ENCODE peak calls at places on chromosomes 2 and 18, in eight cellular contexts. G, J, N, X, Y, H, P and U are unnamed samples.

GRCh38 chr2:36835125-36835524 is 131.2 kb downstream of the STRN start:
- DNase-seq in J (no peak), P (no peak), X (no peak), H (no peak), Y (peak; percentile 5), G (no peak), N (no peak), U (no peak)

GRCh38 chr2:232979871-232980461 is 33.1 kb downstream of the NGEF start:
- DNase-seq in N (no peak), H (peak; percentile 16), X (peak; percentile 78), J (no peak), G (no peak), Y (no peak), P (peak; percentile 75), U (no peak)

GRCh38 chr2:173866858-173867620 is 98.1 kb downstream of the SP3 start:
- DNase-seq in N (no peak), X (peak; percentile 11), J (no peak), Y (no peak), H (no peak), G (no peak), P (no peak), U (no peak)

GRCh38 chr18:36427831-36428230 is 130.3 kb downstream of the FHOD3 start:
- DNase-seq in P (no peak), Y (no peak), G (no peak), N (no peak), J (no peak), H (no peak), X (no peak), U (no peak)

GRCh38 chr2:31136732-31137131 is 1.5 kb downstream of the GALNT14 start:
- DNase-seq in X (no peak), J (no peak), Y (no peak), H (no peak), G (peak; percentile 44), N (no peak), P (peak; percentile 38), U (no peak)

GRCh38 chr2:1617425-1618021 is 126.8 kb downstream of the PXDN start:
- DNase-seq in Y (no peak), J (no peak), P (no peak), G (no peak), H (no peak), X (no peak), N (no peak), U (no peak)

GRCh38 chr2:164609790-164610189 is 11.5 kb downstream of the GRB14 start:
- DNase-seq in Y (no peak), X (no peak), H (no peak), N (no peak), G (no peak), J (no peak), P (no peak), U (no peak)

GRCh38 chr18:51196116-51196810 is 1.2 kb downstream of the MEX3C start:
- DNase-seq in G (peak; percentile 27), Y (no peak), N (peak; percentile 64), J (peak; percentile 21), H (peak; percentile 16), P (no peak), X (peak; percentile 28), U (peak; percentile 44)

GRCh38 chr18:68402784-68403183 is 312.1 kb downstream of the TMX3 start:
- DNase-seq in P (no peak), X (no peak), N (no peak), J (no peak), Y (no peak), G (no peak), H (no peak), U (no peak)

GRCh38 chr2:119550346-119550745 is 6.1 kb downstream of the CFAP221 start:
- DNase-seq in N (no peak), J (no peak), G (no peak), X (no peak), H (no peak), P (no peak), Y (no peak), U (no peak)

GRCh38 chr18:6776193-6776592 is 46.7 kb downstream of the ARHGAP28 start:
- DNase-seq in N (no peak), X (peak; percentile 10), J (no peak), H (peak; percentile 15), G (no peak), P (no peak), Y (no peak), U (no peak)

GRCh38 chr2:232988444-232988843 is 24.6 kb downstream of the NGEF start:
- DNase-seq in H (peak; percentile 82), G (peak; percentile 8), X (peak; percentile 97), N (no peak), J (no peak), P (peak; percentile 96), Y (no peak), U (peak; percentile 60)

GRCh38 chr2:151961558-151961957 is 133.3 kb upstream of the ARL5A start:
- DNase-seq in H (no peak), Y (no peak), X (no peak), N (no peak), P (no peak), J (no peak), G (no peak), U (no peak)

GRCh38 chr2:151334082-151334815 is 23.1 kb upstream of the TNFAIP6 start:
- DNase-seq in J (no peak), X (peak; percentile 91), Y (no peak), H (no peak), N (no peak), G (no peak), P (no peak), U (no peak)

GRCh38 chr2:143607446-143608110 is 478.4 kb downstream of the ARHGAP15 start:
- DNase-seq in Y (no peak), N (no peak), G (no peak), P (no peak), X (peak; percentile 9), J (no peak), H (no peak), U (no peak)